ENCODE peak calls at places on chromosome 1, in eight cellular contexts. C, G, J, R, D, T, U and F are unnamed samples.
A peak's percentile ranks its signal among the peaks of the same experiment; 100 is the strongest.

GRCh38 chr1:32215629-32216505 is 6.3 kb downstream of the TMEM234 start:
- DNase-seq in T (peak; percentile 41), G (peak; percentile 43), J (peak; percentile 71), D (no peak), C (peak; percentile 73), U (no peak), R (peak; percentile 66), F (no peak)

GRCh38 chr1:24009406-24009805 is 29.3 kb upstream of the SRSF10 start:
- DNase-seq in J (no peak), C (no peak), D (no peak), U (no peak), R (peak; percentile 78), T (no peak), G (no peak), F (no peak)

GRCh38 chr1:155892801-155893200 is 18.3 kb downstream of the RIT1 start:
- DNase-seq in D (no peak), G (no peak), C (no peak), R (peak; percentile 89), T (no peak), J (no peak), U (no peak), F (no peak)

GRCh38 chr1:186292875-186293274 is 82.2 kb downstream of the TPR start:
- DNase-seq in D (no peak), C (no peak), U (no peak), R (no peak), J (no peak), T (no peak), G (no peak), F (no peak)

GRCh38 chr1:240241278-240241677 is 149.6 kb downstream of the FMN2 start:
- DNase-seq in J (no peak), R (no peak), T (no peak), U (no peak), C (no peak), G (no peak), D (no peak), F (no peak)

GRCh38 chr1:6248161-6248776 is 4.3 kb downstream of the HES3 start:
- DNase-seq in U (no peak), D (no peak), C (no peak), R (no peak), J (no peak), G (no peak), T (no peak), F (no peak)

GRCh38 chr1:24416666-24417391 is 1.2 kb downstream of the NIPAL3 start:
- DNase-seq in G (no peak), U (no peak), R (peak; percentile 100), J (no peak), T (no peak), D (no peak), C (no peak), F (no peak)

GRCh38 chr1:219518168-219518905 is 94.6 kb downstream of the ZC3H11B start:
- DNase-seq in T (no peak), G (no peak), D (no peak), U (no peak), J (no peak), C (no peak), R (peak; percentile 63), F (no peak)

GRCh38 chr1:67559222-67559700 is 125.7 kb upstream of the GADD45A start:
- DNase-seq in R (peak; percentile 64), C (no peak), U (peak; percentile 25), D (no peak), J (no peak), T (peak; percentile 77), G (no peak), F (peak; percentile 94)

GRCh38 chr1:77539510-77540142 is 142.8 kb downstream of the ZZZ3 start:
- DNase-seq in R (peak; percentile 81), D (no peak), G (no peak), J (no peak), T (no peak), C (no peak), U (no peak), F (no peak)

GRCh38 chr1:33930346-33931114 is 66.7 kb downstream of the HMGB4 start:
- DNase-seq in R (no peak), J (no peak), T (no peak), D (no peak), U (no peak), G (no peak), C (no peak), F (no peak)

GRCh38 chr1:52842643-52843310 is at the start of gene ZYG11A:
- DNase-seq in C (peak; percentile 59), D (no peak), U (no peak), G (peak; percentile 36), T (peak; percentile 29), R (peak; percentile 77), J (peak; percentile 71), F (no peak)

GRCh38 chr1:47686731-47687617 is 249.1 kb downstream of the FOXD2 start:
- DNase-seq in C (peak; percentile 20), G (no peak), J (no peak), U (no peak), R (no peak), D (no peak), T (no peak), F (no peak)

GRCh38 chr1:204645666-204646065 is 39.9 kb downstream of the LRRN2 start:
- DNase-seq in J (no peak), D (no peak), C (no peak), R (no peak), U (no peak), G (no peak), T (no peak), F (no peak)

GRCh38 chr1:230077436-230078221 is 10.6 kb downstream of the GALNT2 start:
- DNase-seq in J (no peak), D (no peak), C (no peak), U (no peak), R (peak; percentile 61), G (no peak), T (no peak), F (no peak)

GRCh38 chr1:212637902-212638301 is 29.3 kb downstream of the ATF3 start:
- DNase-seq in C (no peak), J (no peak), U (no peak), D (no peak), T (no peak), R (peak; percentile 67), G (no peak), F (no peak)

GRCh38 chr1:6438047-6438525 is 13.5 kb downstream of the ESPN start:
- DNase-seq in D (no peak), T (peak; percentile 57), J (peak; percentile 77), U (peak; percentile 42), R (peak; percentile 33), C (peak; percentile 69), G (peak; percentile 54), F (peak; percentile 92)

GRCh38 chr1:41689596-41689995 is 205.1 kb upstream of the EDN2 start:
- DNase-seq in T (no peak), J (no peak), U (no peak), G (no peak), R (no peak), D (no peak), C (no peak), F (no peak)

GRCh38 chr1:151281225-151281968 is 702 bp upstream of the ZNF687 start:
- DNase-seq in J (peak; percentile 97), U (peak; percentile 95), D (peak; percentile 100), T (peak; percentile 97), G (peak; percentile 95), R (peak; percentile 97), C (peak; percentile 97), F (peak; percentile 99)
- TF ChIP-seq POLR2A in J (peak; percentile 2), U (peak; percentile 28), D (no peak), T (peak; percentile 84), G (peak; percentile 60), R (peak; percentile 86), C (no peak), F (no peak)

DNA sequence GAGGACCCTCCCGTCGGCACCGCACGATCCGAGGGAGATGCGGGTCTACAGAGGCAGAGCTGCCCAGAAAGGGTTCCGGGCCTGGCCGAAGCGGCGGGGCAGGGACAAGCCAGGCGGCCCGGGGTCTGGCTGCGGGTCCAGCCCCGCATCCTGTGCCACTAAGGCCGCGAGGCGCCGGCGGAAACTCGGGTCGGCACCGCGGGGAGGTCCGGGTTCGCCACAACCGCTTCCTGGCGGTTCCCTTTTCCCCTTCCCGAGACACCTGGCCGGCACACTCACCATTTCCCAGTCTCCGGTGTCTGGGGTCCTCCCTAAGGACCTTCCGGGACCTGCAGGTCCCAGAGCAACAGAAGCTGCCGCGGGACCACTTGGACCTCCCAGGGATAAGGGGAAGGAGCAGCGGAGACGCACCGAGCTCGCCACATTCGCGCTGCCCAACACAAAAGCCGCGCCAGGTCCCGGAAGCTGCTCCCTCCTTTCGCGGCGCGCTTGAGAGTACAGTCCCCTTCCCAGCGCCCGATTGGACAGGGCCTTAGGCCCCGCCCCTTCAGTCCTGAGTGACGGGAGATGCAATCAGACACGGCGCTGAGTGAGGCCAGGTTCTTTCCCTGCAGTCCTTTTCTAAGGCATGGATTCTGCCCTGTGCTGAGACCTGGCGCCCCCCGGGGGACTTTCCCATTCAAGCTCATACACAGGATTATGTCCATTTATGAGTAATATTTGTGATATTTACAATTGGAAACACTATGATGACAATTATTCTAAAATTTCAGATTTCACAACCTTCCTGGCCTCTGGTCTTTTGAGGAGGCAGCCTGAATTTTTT is at the start of gene ZNF670:
- DNase-seq in C (peak; percentile 96), G (peak; percentile 96), D (peak; percentile 98), J (peak; percentile 96), R (peak; percentile 94), U (peak; percentile 94), T (peak; percentile 94), F (peak; percentile 99)
- TF ChIP-seq CTCF in C (no peak), G (peak; percentile 8), D (no peak), J (no peak), R (no peak), U (no peak), T (no peak), F (no peak)

GRCh38 chr1:114853584-114853983 is 1.1 kb upstream of the SYCP1 start:
- DNase-seq in T (no peak), J (no peak), G (no peak), U (no peak), D (no peak), R (no peak), C (no peak), F (no peak)

DNA sequence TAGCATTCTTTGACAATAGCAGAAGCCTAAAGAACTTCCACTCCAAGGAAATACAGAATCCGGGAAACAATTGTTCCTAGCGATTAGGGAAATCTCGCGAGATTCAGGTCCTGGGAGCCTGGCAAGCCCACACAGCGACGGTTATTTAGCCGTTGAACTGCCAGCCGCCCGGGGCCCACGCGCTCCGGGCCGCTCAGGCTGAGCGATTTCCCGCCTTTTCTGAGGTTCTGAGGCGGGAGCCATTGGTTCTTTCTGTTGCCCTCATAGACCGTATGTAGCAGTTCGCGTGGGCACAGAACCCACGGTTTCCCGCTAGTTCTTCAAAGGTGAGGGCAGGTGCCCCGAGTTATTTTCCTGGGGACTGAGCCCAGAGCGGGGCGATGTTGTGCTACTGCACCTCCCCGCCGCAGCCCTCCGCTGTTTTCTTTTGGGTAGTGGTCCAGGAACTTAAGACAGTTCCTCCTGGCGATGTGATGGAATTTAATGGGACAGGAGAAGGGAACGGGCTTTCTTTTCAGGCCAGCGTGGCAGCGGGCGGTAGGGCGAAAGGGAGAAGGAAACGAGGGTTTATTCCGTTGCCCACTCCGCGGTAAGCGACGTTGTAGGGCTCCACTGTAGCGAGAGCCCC is at the start of gene SYCP1:
- DNase-seq in C (no peak), G (no peak), T (no peak), J (no peak), U (no peak), R (no peak), D (no peak), F (no peak)
- H3K4me3 ChIP-seq in C (no peak within 1 kb of the TSS), G (no peak within 1 kb of the TSS), T (no peak within 1 kb of the TSS), J (no peak within 1 kb of the TSS), U (no peak within 1 kb of the TSS), R (peak within 1 kb of the TSS; percentile 11), D (peak within 1 kb of the TSS; percentile 1), F (no peak within 1 kb of the TSS)

GRCh38 chr1:85306236-85306635 is 29.8 kb upstream of the BCL10 start:
- DNase-seq in D (no peak), G (no peak), C (no peak), U (no peak), J (no peak), T (no peak), R (no peak), F (no peak)
- TF ChIP-seq POLR2A in D (no peak), G (no peak), C (no peak), U (no peak), J (no peak), T (no peak), R (no peak), F (no peak)